ENCODE peak calls at places on chromosomes 16 and 17, in six cellular contexts. One of them, this sample, is unnamed.

GRCh38 chr17:49566668-49567071 is 9.0 kb upstream of the NXPH3 start:
- DNase-seq in IMR-90: no peak
- DNase-seq in left colon: no peak
- DNase-seq in stomach: no peak
- DNase-seq in sciatic nerve: no peak
- DNase-seq in AG10803: no peak
- DNase-seq in this sample: no peak

GRCh38 chr17:31496601-31497000 is 105.1 kb downstream of the RAB11FIP4 start:
- DNase-seq in AG10803: no peak
- DNase-seq in IMR-90: no peak
- DNase-seq in sciatic nerve: no peak
- DNase-seq in stomach: no peak
- DNase-seq in left colon: no peak
- DNase-seq in this sample: no peak

GRCh38 chr17:61411114-61411943 is 11.7 kb downstream of the TBX2 start:
- DNase-seq in stomach: peak
- DNase-seq in sciatic nerve: peak
- DNase-seq in IMR-90: peak
- DNase-seq in AG10803: peak
- DNase-seq in left colon: no peak
- DNase-seq in this sample: peak

GRCh38 chr17:15896277-15896676 is 48.7 kb upstream of the ADORA2B start:
- DNase-seq in AG10803: no peak
- DNase-seq in left colon: no peak
- DNase-seq in stomach: no peak
- DNase-seq in IMR-90: no peak
- DNase-seq in sciatic nerve: no peak
- DNase-seq in this sample: no peak

GRCh38 chr17:78390241-78391050 is 12.0 kb downstream of the PGS1 start:
- DNase-seq in sciatic nerve: no peak
- DNase-seq in AG10803: peak
- DNase-seq in IMR-90: peak
- DNase-seq in stomach: no peak
- DNase-seq in left colon: no peak
- DNase-seq in this sample: peak

GRCh38 chr16:11914759-11915643 is 755 bp downstream of the GSPT1 start:
- DNase-seq in left colon: peak
- DNase-seq in AG10803: peak
- DNase-seq in stomach: peak
- DNase-seq in sciatic nerve: peak
- DNase-seq in IMR-90: peak
- DNase-seq in this sample: peak

GRCh38 chr17:75059369-75060345 is 12.6 kb downstream of the KCTD2 start:
- DNase-seq in sciatic nerve: no peak
- DNase-seq in stomach: no peak
- DNase-seq in left colon: peak
- DNase-seq in IMR-90: peak
- DNase-seq in AG10803: peak
- DNase-seq in this sample: peak

GRCh38 chr16:75580-76501 is 2.2 kb upstream of the MPG start:
- DNase-seq in IMR-90: peak
- DNase-seq in sciatic nerve: peak
- DNase-seq in left colon: peak
- DNase-seq in AG10803: peak
- DNase-seq in stomach: peak
- DNase-seq in this sample: peak

GRCh38 chr16:15708997-15709396 is 59.0 kb downstream of the NDE1 start:
- DNase-seq in left colon: no peak
- DNase-seq in stomach: no peak
- DNase-seq in IMR-90: no peak
- DNase-seq in sciatic nerve: no peak
- DNase-seq in AG10803: no peak
- DNase-seq in this sample: no peak

GRCh38 chr16:86935323-86935669 is 356.9 kb downstream of the FOXL1 start:
- DNase-seq in AG10803: no peak
- DNase-seq in left colon: no peak
- DNase-seq in IMR-90: no peak
- DNase-seq in stomach: no peak
- DNase-seq in sciatic nerve: no peak
- DNase-seq in this sample: no peak

GRCh38 chr16:85569615-85570212 is 43.4 kb upstream of the GSE1 start:
- DNase-seq in sciatic nerve: no peak
- DNase-seq in AG10803: peak
- DNase-seq in stomach: peak
- DNase-seq in IMR-90: peak
- DNase-seq in left colon: peak
- DNase-seq in this sample: peak

GRCh38 chr16:55039511-55039910 is 108.8 kb downstream of the IRX5 start:
- DNase-seq in stomach: no peak
- DNase-seq in sciatic nerve: no peak
- DNase-seq in IMR-90: no peak
- DNase-seq in left colon: no peak
- DNase-seq in AG10803: no peak
- DNase-seq in this sample: no peak

GRCh38 chr17:32485261-32485955 is 1.4 kb upstream of the CDK5R1 start:
- DNase-seq in AG10803: no peak
- DNase-seq in sciatic nerve: peak
- DNase-seq in stomach: no peak
- DNase-seq in left colon: no peak
- DNase-seq in IMR-90: no peak
- DNase-seq in this sample: no peak

GRCh38 chr17:67779098-67779672 is 46.1 kb upstream of the BPTF start:
- DNase-seq in AG10803: peak
- DNase-seq in sciatic nerve: peak
- DNase-seq in IMR-90: peak
- DNase-seq in left colon: peak
- DNase-seq in stomach: peak
- DNase-seq in this sample: peak

GRCh38 chr17:35286120-35286781 is 43.4 kb downstream of the SLFN5 start:
- DNase-seq in sciatic nerve: no peak
- DNase-seq in IMR-90: peak
- DNase-seq in AG10803: no peak
- DNase-seq in left colon: no peak
- DNase-seq in stomach: no peak
- DNase-seq in this sample: no peak

GRCh38 chr17:74235040-74235581 is 21.7 kb downstream of the TTYH2 start:
- DNase-seq in IMR-90: no peak
- DNase-seq in AG10803: no peak
- DNase-seq in sciatic nerve: no peak
- DNase-seq in stomach: no peak
- DNase-seq in left colon: no peak
- DNase-seq in this sample: no peak

GRCh38 chr16:72013389-72013788 is 4.8 kb downstream of the DHODH start:
- DNase-seq in stomach: no peak
- DNase-seq in IMR-90: peak
- DNase-seq in left colon: no peak
- DNase-seq in sciatic nerve: no peak
- DNase-seq in AG10803: peak
- DNase-seq in this sample: peak

GRCh38 chr16:55474821-55475220 is 4.2 kb upstream of the MMP2 start:
- DNase-seq in stomach: no peak
- DNase-seq in AG10803: no peak
- DNase-seq in left colon: no peak
- DNase-seq in IMR-90: no peak
- DNase-seq in sciatic nerve: no peak
- DNase-seq in this sample: no peak

GRCh38 chr17:9062399-9062902 is 41.1 kb downstream of the NTN1 start:
- DNase-seq in left colon: no peak
- DNase-seq in sciatic nerve: no peak
- DNase-seq in IMR-90: no peak
- DNase-seq in AG10803: no peak
- DNase-seq in stomach: no peak
- DNase-seq in this sample: no peak

GRCh38 chr17:80474231-80474932 is 2.0 kb downstream of the NPTX1 start:
- DNase-seq in left colon: no peak
- DNase-seq in IMR-90: peak
- DNase-seq in stomach: no peak
- DNase-seq in sciatic nerve: no peak
- DNase-seq in AG10803: peak
- DNase-seq in this sample: peak

GRCh38 chr17:78839173-78839761 is 1.3 kb downstream of the USP36 start:
- DNase-seq in IMR-90: peak
- DNase-seq in sciatic nerve: no peak
- DNase-seq in left colon: no peak
- DNase-seq in stomach: no peak
- DNase-seq in AG10803: peak
- DNase-seq in this sample: peak

GRCh38 chr17:74474043-74474792 is 7.8 kb downstream of the CD300A start:
- DNase-seq in left colon: no peak
- DNase-seq in stomach: no peak
- DNase-seq in IMR-90: no peak
- DNase-seq in sciatic nerve: no peak
- DNase-seq in AG10803: no peak
- DNase-seq in this sample: no peak

GRCh38 chr17:79086609-79087427 is 12.2 kb downstream of the ENGASE start:
- DNase-seq in stomach: no peak
- DNase-seq in left colon: no peak
- DNase-seq in AG10803: no peak
- DNase-seq in sciatic nerve: no peak
- DNase-seq in IMR-90: no peak
- DNase-seq in this sample: no peak

GRCh38 chr17:29977836-29978235 is 36.4 kb downstream of the EFCAB5 start:
- DNase-seq in left colon: no peak
- DNase-seq in IMR-90: peak
- DNase-seq in sciatic nerve: no peak
- DNase-seq in stomach: no peak
- DNase-seq in AG10803: peak
- DNase-seq in this sample: peak

GRCh38 chr16:82043680-82044584 is 8.9 kb downstream of the HSD17B2 start:
- DNase-seq in AG10803: peak
- DNase-seq in left colon: no peak
- DNase-seq in IMR-90: peak
- DNase-seq in stomach: no peak
- DNase-seq in sciatic nerve: no peak
- DNase-seq in this sample: peak

GRCh38 chr17:82914375-82914774 is 74.6 kb upstream of the ZNF750 start:
- DNase-seq in left colon: peak
- DNase-seq in IMR-90: no peak
- DNase-seq in stomach: peak
- DNase-seq in sciatic nerve: no peak
- DNase-seq in AG10803: peak
- DNase-seq in this sample: no peak

GRCh38 chr16:68823401-68823800 is 19.9 kb upstream of the TANGO6 start:
- DNase-seq in left colon: no peak
- DNase-seq in AG10803: peak
- DNase-seq in IMR-90: peak
- DNase-seq in sciatic nerve: no peak
- DNase-seq in stomach: no peak
- DNase-seq in this sample: peak

GRCh38 chr17:79785900-79786810 is 8.2 kb downstream of the CBX2 start:
- DNase-seq in AG10803: no peak
- DNase-seq in stomach: no peak
- DNase-seq in sciatic nerve: no peak
- DNase-seq in left colon: no peak
- DNase-seq in IMR-90: no peak
- DNase-seq in this sample: no peak

GRCh38 chr17:50557265-50558029 is 3.1 kb upstream of the CACNA1G start:
- DNase-seq in IMR-90: no peak
- DNase-seq in stomach: no peak
- DNase-seq in sciatic nerve: no peak
- DNase-seq in AG10803: no peak
- DNase-seq in left colon: no peak
- DNase-seq in this sample: no peak

GRCh38 chr17:66994943-66995535 is 30.5 kb downstream of the CACNG4 start:
- DNase-seq in stomach: no peak
- DNase-seq in sciatic nerve: no peak
- DNase-seq in left colon: no peak
- DNase-seq in IMR-90: no peak
- DNase-seq in AG10803: no peak
- DNase-seq in this sample: no peak

GRCh38 chr16:81666102-81666501 is 113.0 kb upstream of the PLCG2 start:
- DNase-seq in AG10803: no peak
- DNase-seq in IMR-90: no peak
- DNase-seq in left colon: no peak
- DNase-seq in stomach: no peak
- DNase-seq in sciatic nerve: no peak
- DNase-seq in this sample: no peak